ENCODE peak calls at places on chromosome 12, in ten cellular contexts. W is foreskin keratinocyte, B is psoas muscle, I is cardiac muscle cell, T is IMR-90, P is adipocyte, U is body of pancreas, G is heart left ventricle, E is thoracic aorta, L is A549. X is an unnamed sample.

GRCh38 chr12:127556487-127556886 is 710.5 kb upstream of the TMEM132C start:
- DNase-seq in W (no peak), B (no peak), I (no peak), T (no peak), P (no peak), U (no peak), G (no peak), E (no peak), L (no peak), X (no peak)

GRCh38 chr12:81141220-81141619 is 63.3 kb downstream of the ACSS3 start:
- DNase-seq in W (peak; percentile 47), B (no peak), I (no peak), T (no peak), P (peak; percentile 1), U (no peak), G (no peak), E (no peak), L (no peak), X (no peak)

GRCh38 chr12:123126294-123127144 is 24.4 kb downstream of the PITPNM2 start:
- DNase-seq in W (peak; percentile 96), B (peak; percentile 67), I (peak; percentile 97), T (peak; percentile 98), P (peak; percentile 95), U (peak; percentile 32), G (peak; percentile 43), E (no peak), L (peak; percentile 94), X (peak; percentile 63)

GRCh38 chr12:122102331-122102730 is 23.8 kb downstream of the MLXIP start:
- DNase-seq in W (no peak), B (no peak), I (peak; percentile 64), T (peak; percentile 56), P (no peak), U (peak; percentile 44), G (peak; percentile 63), E (no peak), L (no peak), X (no peak)

GRCh38 chr12:23426328-23426727 is 523.1 kb downstream of the SOX5 start:
- DNase-seq in W (no peak), B (no peak), I (no peak), T (no peak), P (no peak), U (no peak), G (no peak), E (no peak), L (no peak), X (no peak)

GRCh38 chr12:120257041-120257821 is 8.3 kb downstream of the PXN start:
- DNase-seq in W (peak; percentile 85), B (peak; percentile 79), I (peak; percentile 97), T (peak; percentile 93), P (peak; percentile 92), U (peak; percentile 72), G (peak; percentile 74), E (no peak), L (no peak), X (peak; percentile 59)

GRCh38 chr12:109981311-109981710 is 14.9 kb downstream of the GIT2 start:
- DNase-seq in W (no peak), B (no peak), I (no peak), T (no peak), P (no peak), U (no peak), G (no peak), E (no peak), L (no peak), X (no peak)

GRCh38 chr12:88247241-88247643 is 105.1 kb downstream of the TMTC3 start:
- DNase-seq in W (peak; percentile 53), B (no peak), I (peak; percentile 85), T (peak; percentile 84), P (peak; percentile 44), U (no peak), G (no peak), E (no peak), L (peak; percentile 77), X (no peak)

GRCh38 chr12:101111441-101111840 is 98.6 kb downstream of the SLC5A8 start:
- DNase-seq in W (no peak), B (no peak), I (no peak), T (no peak), P (no peak), U (no peak), G (no peak), E (no peak), L (no peak), X (no peak)

GRCh38 chr12:120640840-120641833 is 711 bp downstream of the CABP1 start:
- DNase-seq in W (peak; percentile 49), B (peak; percentile 74), I (peak; percentile 66), T (peak; percentile 46), P (peak; percentile 71), U (peak; percentile 64), G (peak; percentile 54), E (no peak), L (peak; percentile 56), X (no peak)

GRCh38 chr12:22494319-22494718 is 50.0 kb downstream of the C2CD5 start:
- DNase-seq in W (no peak), B (no peak), I (peak; percentile 30), T (no peak), P (no peak), U (no peak), G (no peak), E (no peak), L (no peak), X (no peak)

GRCh38 chr12:126935435-126935834 is 1331.5 kb upstream of the TMEM132C start:
- DNase-seq in W (no peak), B (no peak), I (no peak), T (no peak), P (no peak), U (no peak), G (no peak), E (no peak), L (no peak), X (no peak)

GRCh38 chr12:124915249-124916236 is 1.1 kb upstream of the UBC start:
- DNase-seq in W (peak; percentile 68), B (peak; percentile 88), I (peak; percentile 38), T (peak; percentile 21), P (peak; percentile 68), U (peak; percentile 48), G (peak; percentile 70), E (no peak), L (peak; percentile 86), X (peak; percentile 54)

GRCh38 chr12:116406529-116406928 is 129.0 kb upstream of the MED13L start:
- DNase-seq in W (peak; percentile 66), B (peak; percentile 97), I (peak; percentile 90), T (peak; percentile 55), P (peak; percentile 90), U (peak; percentile 62), G (peak; percentile 80), E (peak; percentile 86), L (peak; percentile 95), X (peak; percentile 30)

GRCh38 chr12:120323772-120324171 is 3.8 kb downstream of the PLA2G1B start:
- DNase-seq in W (no peak), B (no peak), I (no peak), T (no peak), P (no peak), U (no peak), G (no peak), E (no peak), L (no peak), X (no peak)

GRCh38 chr12:80512781-80513180 is 68.7 kb downstream of the PTPRQ start:
- DNase-seq in W (no peak), B (no peak), I (no peak), T (no peak), P (no peak), U (no peak), G (no peak), E (no peak), L (no peak), X (no peak)

GRCh38 chr12:131007031-131007793 is 53.5 kb downstream of the ADGRD1 start:
- DNase-seq in W (no peak), B (peak; percentile 69), I (no peak), T (no peak), P (no peak), U (no peak), G (peak; percentile 57), E (no peak), L (no peak), X (no peak)

GRCh38 chr12:19421503-19422282 is 17.6 kb upstream of the AEBP2 start:
- DNase-seq in W (no peak), B (no peak), I (no peak), T (no peak), P (no peak), U (no peak), G (no peak), E (no peak), L (no peak), X (no peak)

GRCh38 chr12:65494537-65494936 is 216.1 kb downstream of the MSRB3 start:
- DNase-seq in W (no peak), B (no peak), I (peak; percentile 12), T (no peak), P (no peak), U (no peak), G (no peak), E (no peak), L (peak; percentile 4), X (no peak)
- H3K4me1 ChIP-seq in W (no peaks in the 10 kb centered on the region), B (no peaks in the 10 kb centered on the region), I (peaks cover 10% of the 10 kb centered on the region), T (peaks cover 22% of the 10 kb centered on the region), P (peaks cover 59% of the 10 kb centered on the region), U (peaks cover 16% of the 10 kb centered on the region), G (no peaks in the 10 kb centered on the region), E (no peaks in the 10 kb centered on the region), L (peaks cover 10% of the 10 kb centered on the region), X (no peaks in the 10 kb centered on the region)

GRCh38 chr12:111775205-111776193 is 8.8 kb downstream of the ALDH2 start:
- DNase-seq in W (no peak), B (peak; percentile 85), I (peak; percentile 98), T (peak; percentile 93), P (peak; percentile 67), U (peak; percentile 89), G (peak; percentile 88), E (no peak), L (peak; percentile 82), X (peak; percentile 85)
- H3K4me1 ChIP-seq in W (peaks cover 11% of the 10 kb centered on the region), B (peaks cover 49% of the 10 kb centered on the region), I (peaks cover 29% of the 10 kb centered on the region), T (peaks cover 26% of the 10 kb centered on the region), P (peaks cover 37% of the 10 kb centered on the region), U (peaks cover 82% of the 10 kb centered on the region), G (peaks cover 51% of the 10 kb centered on the region), E (peaks cover 39% of the 10 kb centered on the region), L (peaks cover 66% of the 10 kb centered on the region), X (peaks cover 29% of the 10 kb centered on the region)

GRCh38 chr12:103839103-103839502 is 1.9 kb downstream of the NT5DC3 start:
- DNase-seq in W (no peak), B (no peak), I (peak; percentile 49), T (no peak), P (peak; percentile 53), U (peak; percentile 52), G (no peak), E (no peak), L (no peak), X (no peak)
- H3K4me1 ChIP-seq in W (peaks cover 9% of the 10 kb centered on the region), B (no peaks in the 10 kb centered on the region), I (no peaks in the 10 kb centered on the region), T (peaks cover 9% of the 10 kb centered on the region), P (peaks cover 21% of the 10 kb centered on the region), U (peaks cover 27% of the 10 kb centered on the region), G (peaks cover 19% of the 10 kb centered on the region), E (peaks cover 17% of the 10 kb centered on the region), L (peaks cover 36% of the 10 kb centered on the region), X (peaks cover 1% of the 10 kb centered on the region)

DNA sequence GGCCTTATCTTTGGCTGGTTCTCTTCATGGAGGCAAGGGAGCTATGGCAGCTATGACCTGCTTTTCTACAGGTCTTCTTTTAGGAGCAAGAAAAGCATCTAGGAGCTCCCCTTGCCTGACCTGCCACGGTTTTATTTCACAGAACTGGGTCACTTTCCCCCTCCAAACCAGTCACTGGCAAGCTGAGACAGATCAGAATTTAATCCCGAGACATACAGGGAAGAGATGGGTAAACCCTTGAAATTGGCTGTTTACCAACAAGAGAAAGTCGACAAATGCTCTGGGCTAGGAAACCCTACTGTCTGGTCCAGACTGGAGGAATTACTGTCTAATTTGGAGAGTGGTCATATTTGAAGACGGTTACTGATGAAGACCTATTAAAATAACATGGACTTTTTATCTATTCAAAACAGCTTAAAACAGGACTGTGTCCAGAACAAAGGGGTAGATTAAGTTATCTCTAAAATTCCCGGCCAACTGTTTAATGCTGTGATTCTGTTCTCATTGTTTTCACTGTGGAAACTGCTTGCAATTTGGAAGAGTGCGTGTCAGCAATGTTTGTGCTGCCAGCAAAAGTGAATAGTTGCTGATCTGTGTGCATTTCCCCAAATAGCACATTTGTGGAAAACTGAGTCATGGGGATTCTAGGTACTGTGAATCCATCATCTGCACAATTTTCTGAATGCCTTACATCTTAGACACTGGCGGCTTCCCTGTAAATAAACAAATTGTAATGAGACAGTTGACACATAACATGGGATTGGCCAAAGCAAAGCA is 73.4 kb upstream of the EEA1 start:
- DNase-seq in W (peak; percentile 87), B (no peak), I (peak; percentile 78), T (peak; percentile 92), P (peak; percentile 78), U (no peak), G (no peak), E (no peak), L (no peak), X (no peak)
- H3K4me1 ChIP-seq in W (peaks cover 19% of the 10 kb centered on the region), B (peaks cover 12% of the 10 kb centered on the region), I (peaks cover 6% of the 10 kb centered on the region), T (peaks cover 3% of the 10 kb centered on the region), P (peaks cover 10% of the 10 kb centered on the region), U (peaks cover 24% of the 10 kb centered on the region), G (peaks cover 3% of the 10 kb centered on the region), E (peaks cover 5% of the 10 kb centered on the region), L (no peaks in the 10 kb centered on the region), X (peaks cover 17% of the 10 kb centered on the region)